ENCODE peak calls at places on chromosomes 7 and 10, in four cellular contexts. One of them, this sample, is unnamed.

GRCh38 chr7:127532151-127532550 is 53.2 kb downstream of the GCC1 start:
- DNase-seq in AG10803: no peak
- DNase-seq in progenitor cell of endocrine pancreas: no peak
- DNase-seq in left ventricle myocardium inferior: no peak
- DNase-seq in this sample: no peak

GRCh38 chr7:129010075-129010474 is 44.8 kb downstream of the TNPO3 start:
- DNase-seq in AG10803: no peak
- DNase-seq in progenitor cell of endocrine pancreas: no peak
- DNase-seq in left ventricle myocardium inferior: no peak
- DNase-seq in this sample: no peak

GRCh38 chr10:83991986-83992753 is 147.1 kb upstream of the GHITM start:
- DNase-seq in AG10803: no peak
- DNase-seq in progenitor cell of endocrine pancreas: peak
- DNase-seq in left ventricle myocardium inferior: no peak
- DNase-seq in this sample: no peak

GRCh38 chr7:87047-87446 is 105.3 kb upstream of the FAM20C start:
- DNase-seq in AG10803: no peak
- DNase-seq in progenitor cell of endocrine pancreas: no peak
- DNase-seq in left ventricle myocardium inferior: no peak
- DNase-seq in this sample: no peak

GRCh38 chr7:2805213-2806003 is 38.7 kb downstream of the GNA12 start:
- DNase-seq in AG10803: no peak
- DNase-seq in progenitor cell of endocrine pancreas: no peak
- DNase-seq in left ventricle myocardium inferior: peak
- DNase-seq in this sample: no peak

GRCh38 chr7:120041798-120042197 is 231.2 kb upstream of the KCND2 start:
- DNase-seq in AG10803: no peak
- DNase-seq in progenitor cell of endocrine pancreas: no peak
- DNase-seq in left ventricle myocardium inferior: no peak
- DNase-seq in this sample: no peak

GRCh38 chr10:130002606-130003005 is 38.5 kb upstream of the EBF3 start:
- DNase-seq in AG10803: no peak
- DNase-seq in progenitor cell of endocrine pancreas: no peak
- DNase-seq in left ventricle myocardium inferior: no peak
- DNase-seq in this sample: no peak

GRCh38 chr10:36023939-36024338 is 381.8 kb upstream of the FZD8 start:
- DNase-seq in AG10803: peak
- DNase-seq in progenitor cell of endocrine pancreas: no peak
- DNase-seq in left ventricle myocardium inferior: no peak
- DNase-seq in this sample: no peak

GRCh38 chr10:110919971-110920881 is 822 bp downstream of the SHOC2 start:
- DNase-seq in AG10803: peak
- DNase-seq in progenitor cell of endocrine pancreas: peak
- DNase-seq in left ventricle myocardium inferior: no peak
- DNase-seq in this sample: peak

GRCh38 chr7:158827411-158828342 is 1.6 kb downstream of the ESYT2 start:
- DNase-seq in AG10803: peak
- DNase-seq in progenitor cell of endocrine pancreas: no peak
- DNase-seq in left ventricle myocardium inferior: no peak
- DNase-seq in this sample: no peak

GRCh38 chr10:112907893-112908292 is 42.2 kb upstream of the TCF7L2 start:
- DNase-seq in AG10803: peak
- DNase-seq in progenitor cell of endocrine pancreas: no peak
- DNase-seq in left ventricle myocardium inferior: no peak
- DNase-seq in this sample: no peak

GRCh38 chr7:91293136-91293535 is 28.9 kb downstream of the FZD1 start:
- DNase-seq in AG10803: no peak
- DNase-seq in progenitor cell of endocrine pancreas: no peak
- DNase-seq in left ventricle myocardium inferior: no peak
- DNase-seq in this sample: no peak

GRCh38 chr10:108544500-108545120 is 1378.7 kb downstream of the XPNPEP1 start:
- DNase-seq in AG10803: peak
- DNase-seq in progenitor cell of endocrine pancreas: peak
- DNase-seq in left ventricle myocardium inferior: peak
- DNase-seq in this sample: peak

GRCh38 chr10:45602836-45603235 is 69.7 kb downstream of the ZFAND4 start:
- DNase-seq in AG10803: no peak
- DNase-seq in progenitor cell of endocrine pancreas: no peak
- DNase-seq in left ventricle myocardium inferior: no peak
- DNase-seq in this sample: no peak

GRCh38 chr7:156222611-156223010 is 410.3 kb upstream of the SHH start:
- DNase-seq in AG10803: no peak
- DNase-seq in progenitor cell of endocrine pancreas: no peak
- DNase-seq in left ventricle myocardium inferior: no peak
- DNase-seq in this sample: no peak

GRCh38 chr7:107711301-107711700 is 32.6 kb upstream of the CBLL1 start:
- DNase-seq in AG10803: peak
- DNase-seq in progenitor cell of endocrine pancreas: no peak
- DNase-seq in left ventricle myocardium inferior: no peak
- DNase-seq in this sample: no peak

GRCh38 chr10:116007256-116007891 is 265.6 kb downstream of the GFRA1 start:
- DNase-seq in AG10803: no peak
- DNase-seq in progenitor cell of endocrine pancreas: no peak
- DNase-seq in left ventricle myocardium inferior: no peak
- DNase-seq in this sample: no peak
- TF ChIP-seq CTCF in AG10803: no peak
- TF ChIP-seq CTCF in progenitor cell of endocrine pancreas: no peak
- TF ChIP-seq CTCF in left ventricle myocardium inferior: no peak
- TF ChIP-seq CTCF in this sample: no peak

GRCh38 chr7:75878769-75879596 is at the start of gene RHBDD2:
- DNase-seq in AG10803: peak
- DNase-seq in progenitor cell of endocrine pancreas: peak
- DNase-seq in left ventricle myocardium inferior: peak
- DNase-seq in this sample: peak
- TF ChIP-seq CTCF in AG10803: no peak
- TF ChIP-seq CTCF in progenitor cell of endocrine pancreas: no peak
- TF ChIP-seq CTCF in left ventricle myocardium inferior: peak
- TF ChIP-seq CTCF in this sample: no peak

DNA sequence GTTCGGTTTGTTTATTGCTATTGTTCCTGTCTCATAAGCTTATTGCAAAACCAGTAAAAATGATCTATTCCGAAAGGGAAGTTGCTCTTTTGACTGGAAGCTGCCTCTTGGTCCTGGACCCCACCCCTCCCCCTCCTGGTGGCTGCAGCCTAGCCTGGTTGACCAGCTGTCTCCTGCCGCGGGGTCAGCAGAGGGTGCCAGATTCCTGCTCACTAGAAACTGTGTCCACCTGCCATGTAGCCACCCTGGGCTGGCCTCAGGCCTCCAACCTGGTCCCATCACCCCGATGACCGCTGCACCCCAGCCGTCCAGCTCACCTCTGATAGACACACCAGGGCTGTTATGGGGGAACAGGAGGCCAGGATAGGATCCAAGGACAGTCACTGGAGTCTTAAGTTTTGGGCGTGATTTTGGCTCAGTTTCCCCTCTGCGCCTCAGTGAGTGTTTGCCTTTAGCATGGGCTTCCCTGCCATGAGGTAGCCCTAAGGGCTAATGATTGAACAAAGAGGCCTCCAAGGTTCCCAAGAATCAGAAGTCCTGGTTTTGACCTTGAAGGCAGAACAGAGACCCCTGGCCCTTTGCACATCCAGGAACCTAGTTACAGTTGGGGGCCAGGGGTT is 32.9 kb upstream of the SLF2 start:
- DNase-seq in AG10803: no peak
- DNase-seq in progenitor cell of endocrine pancreas: no peak
- DNase-seq in left ventricle myocardium inferior: no peak
- DNase-seq in this sample: no peak
- TF ChIP-seq CTCF in AG10803: no peak
- TF ChIP-seq CTCF in progenitor cell of endocrine pancreas: no peak
- TF ChIP-seq CTCF in left ventricle myocardium inferior: no peak
- TF ChIP-seq CTCF in this sample: no peak

GRCh38 chr10:13535346-13535745 is 6.5 kb upstream of the BEND7 start:
- DNase-seq in AG10803: no peak
- DNase-seq in progenitor cell of endocrine pancreas: no peak
- DNase-seq in left ventricle myocardium inferior: no peak
- DNase-seq in this sample: no peak

GRCh38 chr10:13542533-13542932 is 13.7 kb upstream of the BEND7 start:
- DNase-seq in AG10803: no peak
- DNase-seq in progenitor cell of endocrine pancreas: no peak
- DNase-seq in left ventricle myocardium inferior: no peak
- DNase-seq in this sample: no peak

GRCh38 chr10:13536674-13537366 is 8.0 kb upstream of the BEND7 start:
- DNase-seq in AG10803: peak
- DNase-seq in progenitor cell of endocrine pancreas: peak
- DNase-seq in left ventricle myocardium inferior: peak
- DNase-seq in this sample: no peak
- TF ChIP-seq CTCF in AG10803: peak
- TF ChIP-seq CTCF in progenitor cell of endocrine pancreas: peak
- TF ChIP-seq CTCF in left ventricle myocardium inferior: peak
- TF ChIP-seq CTCF in this sample: no peak

GRCh38 chr7:28955723-28956607 is 2.2 kb downstream of the TRIL start:
- DNase-seq in AG10803: no peak
- DNase-seq in progenitor cell of endocrine pancreas: peak
- DNase-seq in left ventricle myocardium inferior: peak
- DNase-seq in this sample: peak
- TF ChIP-seq CTCF in AG10803: peak
- TF ChIP-seq CTCF in progenitor cell of endocrine pancreas: peak
- TF ChIP-seq CTCF in left ventricle myocardium inferior: peak
- TF ChIP-seq CTCF in this sample: no peak

DNA sequence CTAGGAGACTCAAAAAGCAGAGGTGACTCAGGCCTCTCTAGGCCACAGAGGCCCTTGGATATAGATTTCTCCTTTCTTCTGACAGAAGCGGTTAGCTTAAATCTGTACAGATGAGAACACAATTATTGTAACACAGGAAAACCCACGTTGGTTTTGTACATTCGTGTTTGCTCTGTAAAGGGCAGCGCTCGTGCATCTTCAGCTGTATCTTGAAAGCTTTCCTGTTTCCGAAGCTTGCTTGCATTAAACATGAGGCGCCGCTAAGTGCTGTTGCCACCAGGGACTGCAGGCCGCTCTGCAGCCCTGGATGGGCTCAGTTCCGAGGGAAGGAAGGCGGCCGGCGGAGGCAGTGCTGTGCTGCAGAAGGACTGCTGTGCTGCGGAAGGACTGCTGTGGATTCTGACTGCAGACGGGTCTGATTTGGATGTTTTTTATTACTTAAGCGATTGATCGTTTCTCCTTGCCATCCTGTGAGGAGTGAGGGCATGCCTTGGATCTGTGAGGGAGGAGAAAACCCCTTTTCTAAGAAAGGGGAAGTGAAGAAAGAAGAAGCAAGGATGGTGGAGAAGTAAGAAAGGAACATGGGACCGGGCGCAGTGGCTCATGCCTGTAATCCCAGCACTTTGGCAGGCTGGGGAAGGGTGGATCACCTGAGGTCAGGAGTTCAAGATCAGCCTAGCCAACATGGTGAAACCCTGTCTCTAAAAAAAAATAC is 53.4 kb downstream of the FHIP2A start:
- DNase-seq in AG10803: peak
- DNase-seq in progenitor cell of endocrine pancreas: no peak
- DNase-seq in left ventricle myocardium inferior: no peak
- DNase-seq in this sample: no peak
- TF ChIP-seq CTCF in AG10803: peak
- TF ChIP-seq CTCF in progenitor cell of endocrine pancreas: peak
- TF ChIP-seq CTCF in left ventricle myocardium inferior: no peak
- TF ChIP-seq CTCF in this sample: no peak

GRCh38 chr10:80168679-80169380 is 36.3 kb downstream of the PLAC9 start:
- DNase-seq in AG10803: no peak
- DNase-seq in progenitor cell of endocrine pancreas: no peak
- DNase-seq in left ventricle myocardium inferior: no peak
- DNase-seq in this sample: no peak
- TF ChIP-seq CTCF in AG10803: peak
- TF ChIP-seq CTCF in progenitor cell of endocrine pancreas: peak
- TF ChIP-seq CTCF in left ventricle myocardium inferior: peak
- TF ChIP-seq CTCF in this sample: no peak

DNA sequence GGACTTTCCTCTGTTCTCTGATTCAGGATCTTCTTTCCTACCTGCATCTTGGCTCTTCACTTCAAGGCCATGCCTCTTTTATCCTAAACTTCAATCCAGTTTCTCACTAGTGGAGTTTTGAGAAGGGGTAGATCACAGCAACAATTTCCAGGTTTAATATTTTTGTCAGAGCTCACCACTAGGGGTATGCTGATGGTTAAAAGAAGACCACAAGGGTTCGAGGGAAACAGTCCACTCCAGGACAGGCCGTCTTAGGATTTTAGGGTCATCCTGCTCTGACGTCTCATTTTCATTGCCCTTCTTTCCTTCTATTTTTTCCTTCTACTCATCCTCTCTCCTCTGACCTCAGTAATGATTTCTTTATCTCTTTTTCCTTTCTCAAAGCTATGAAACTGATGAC is 11.3 kb downstream of the STAG3 start:
- DNase-seq in AG10803: no peak
- DNase-seq in progenitor cell of endocrine pancreas: no peak
- DNase-seq in left ventricle myocardium inferior: no peak
- DNase-seq in this sample: no peak
- TF ChIP-seq CTCF in AG10803: no peak
- TF ChIP-seq CTCF in progenitor cell of endocrine pancreas: peak
- TF ChIP-seq CTCF in left ventricle myocardium inferior: no peak
- TF ChIP-seq CTCF in this sample: no peak

GRCh38 chr7:42768037-42768436 is 143.8 kb downstream of the C7orf25 start:
- DNase-seq in AG10803: no peak
- DNase-seq in progenitor cell of endocrine pancreas: no peak
- DNase-seq in left ventricle myocardium inferior: no peak
- DNase-seq in this sample: no peak
- TF ChIP-seq CTCF in AG10803: no peak
- TF ChIP-seq CTCF in progenitor cell of endocrine pancreas: no peak
- TF ChIP-seq CTCF in left ventricle myocardium inferior: no peak
- TF ChIP-seq CTCF in this sample: no peak

DNA sequence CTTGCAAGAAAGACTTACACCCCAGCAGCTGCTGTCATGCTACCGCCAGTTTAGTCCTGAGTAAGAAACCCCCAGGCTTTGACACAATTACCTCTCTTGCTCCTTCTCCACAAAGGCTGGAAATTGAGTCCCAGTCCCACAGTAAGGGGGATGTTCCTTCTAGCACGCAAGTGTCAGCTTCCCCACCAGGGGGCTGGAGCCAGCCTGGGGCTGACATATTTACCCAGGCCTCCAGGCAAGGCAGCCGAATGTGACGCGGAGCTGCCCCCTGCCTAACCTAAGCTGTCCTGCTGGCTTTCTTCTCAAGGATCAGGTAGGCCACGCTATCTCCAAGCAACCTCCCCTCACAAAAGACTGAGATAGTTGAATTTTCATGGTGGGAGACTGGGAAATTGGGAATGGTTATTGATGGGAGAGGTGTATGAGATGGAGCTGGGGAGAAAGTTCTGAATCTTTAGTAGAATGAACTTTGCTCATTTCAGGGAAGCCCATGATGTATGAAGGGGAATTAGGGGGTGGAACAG is 19.2 kb upstream of the BMPER start:
- DNase-seq in AG10803: no peak
- DNase-seq in progenitor cell of endocrine pancreas: peak
- DNase-seq in left ventricle myocardium inferior: no peak
- DNase-seq in this sample: no peak
- TF ChIP-seq CTCF in AG10803: no peak
- TF ChIP-seq CTCF in progenitor cell of endocrine pancreas: peak
- TF ChIP-seq CTCF in left ventricle myocardium inferior: no peak
- TF ChIP-seq CTCF in this sample: no peak

This sample was measured in natural killer cell.